ENCODE peak calls at places on chromosome 7, in ten cellular contexts. P is stomach, V is suprapubic skin, A is cardiac fibroblast, L is AG04450, K is AG04449, Z is psoas muscle, R is foreskin fibroblast, I is GM12865, G is tibial artery. C is an unnamed sample.

GRCh38 chr7:12321248-12321647 is 82.4 kb downstream of the VWDE start:
- DNase-seq in I (no peak), L (no peak), V (no peak), K (no peak), G (no peak), Z (no peak), P (no peak), A (no peak), R (no peak), C (peak; percentile 31)

GRCh38 chr7:157875230-157876179 is 538.7 kb downstream of the DNAJB6 start:
- DNase-seq in K (no peak), Z (peak; percentile 59), L (no peak), R (no peak), A (no peak), P (peak; percentile 57), V (no peak), G (no peak), I (no peak), C (no peak)

GRCh38 chr7:74183653-74184450 is 9.7 kb downstream of the EIF4H start:
- DNase-seq in K (no peak), Z (no peak), I (peak; percentile 35), R (no peak), V (no peak), L (no peak), G (no peak), A (no peak), P (no peak), C (no peak)

GRCh38 chr7:134562136-134562535 is 13.2 kb downstream of the AKR1B15 start:
- DNase-seq in G (no peak), Z (no peak), V (no peak), L (no peak), P (no peak), K (peak; percentile 45), R (no peak), I (no peak), A (peak; percentile 54), C (peak; percentile 64)

GRCh38 chr7:84055904-84056615 is 138.5 kb downstream of the SEMA3A start:
- DNase-seq in A (no peak), P (no peak), V (no peak), G (no peak), R (no peak), I (no peak), Z (no peak), L (no peak), K (no peak), C (peak; percentile 36)

GRCh38 chr7:17371656-17372524 is 73.4 kb downstream of the AHR start:
- DNase-seq in Z (no peak), A (peak; percentile 95), I (no peak), G (no peak), K (peak; percentile 95), R (peak; percentile 93), V (no peak), L (peak; percentile 89), P (no peak), C (peak; percentile 96)

GRCh38 chr7:73436031-73436929 is 2.7 kb downstream of the FZD9 start:
- DNase-seq in I (no peak), A (no peak), G (no peak), R (no peak), Z (no peak), L (no peak), K (no peak), V (no peak), P (no peak), C (no peak)

GRCh38 chr7:50721160-50721559 is 61.5 kb downstream of the GRB10 start:
- DNase-seq in G (no peak), P (no peak), K (no peak), L (no peak), R (no peak), V (no peak), A (no peak), Z (no peak), I (no peak), C (no peak)

GRCh38 chr7:81005254-81005653 is 86.4 kb upstream of the SEMA3C start:
- DNase-seq in G (peak; percentile 22), Z (peak; percentile 58), R (no peak), L (no peak), V (no peak), I (no peak), K (no peak), A (no peak), P (no peak), C (peak; percentile 41)

GRCh38 chr7:28349637-28350036 is 62.7 kb upstream of the CREB5 start:
- DNase-seq in P (no peak), V (no peak), I (no peak), L (no peak), Z (no peak), A (no peak), K (no peak), R (no peak), G (no peak), C (no peak)

GRCh38 chr7:27237735-27238334 is 4.8 kb upstream of the EVX1 start:
- DNase-seq in L (no peak), R (peak; percentile 43), A (peak; percentile 19), V (no peak), P (no peak), I (no peak), K (peak; percentile 16), Z (no peak), G (no peak), C (peak; percentile 8)

GRCh38 chr7:71488308-71488707 is 356.4 kb downstream of the GALNT17 start:
- DNase-seq in G (no peak), A (peak; percentile 26), K (no peak), I (no peak), Z (no peak), P (no peak), R (no peak), L (no peak), V (no peak), C (peak; percentile 21)

GRCh38 chr7:94996331-94996730 is 88.9 kb downstream of the PPP1R9A start:
- DNase-seq in V (no peak), L (no peak), Z (no peak), G (no peak), P (no peak), R (no peak), K (no peak), I (no peak), A (no peak), C (no peak)

GRCh38 chr7:75657866-75658265 is 80.9 kb downstream of the HIP1 start:
- DNase-seq in R (no peak), K (no peak), A (no peak), L (no peak), P (no peak), Z (no peak), G (no peak), I (no peak), V (no peak), C (no peak)

GRCh38 chr7:137642467-137642866 is 204.3 kb downstream of the DGKI start:
- DNase-seq in A (no peak), R (peak; percentile 64), L (peak; percentile 6), K (peak; percentile 46), I (no peak), V (no peak), Z (no peak), G (no peak), P (no peak), C (no peak)

GRCh38 chr7:13189712-13190111 is 502.3 kb downstream of the ARL4A start:
- DNase-seq in R (no peak), P (no peak), Z (no peak), A (no peak), I (no peak), G (no peak), K (no peak), L (no peak), V (no peak), C (peak; percentile 29)

GRCh38 chr7:4882169-4882741 is 1.3 kb downstream of the RADIL start:
- DNase-seq in A (peak; percentile 77), L (no peak), G (peak; percentile 86), I (no peak), V (peak; percentile 84), K (no peak), Z (peak; percentile 82), R (peak; percentile 86), P (peak; percentile 30), C (peak; percentile 87)

GRCh38 chr7:28922618-28923331 is 35.4 kb downstream of the TRIL start:
- DNase-seq in P (peak; percentile 74), R (peak; percentile 57), A (peak; percentile 84), K (no peak), G (peak; percentile 66), I (peak; percentile 79), Z (peak; percentile 71), L (peak; percentile 43), V (peak; percentile 72), C (peak; percentile 85)

GRCh38 chr7:158063850-158064610 is 523.6 kb downstream of the PTPRN2 start:
- DNase-seq in G (no peak), K (no peak), Z (no peak), V (no peak), P (no peak), A (no peak), L (no peak), I (no peak), R (no peak), C (no peak)

DNA sequence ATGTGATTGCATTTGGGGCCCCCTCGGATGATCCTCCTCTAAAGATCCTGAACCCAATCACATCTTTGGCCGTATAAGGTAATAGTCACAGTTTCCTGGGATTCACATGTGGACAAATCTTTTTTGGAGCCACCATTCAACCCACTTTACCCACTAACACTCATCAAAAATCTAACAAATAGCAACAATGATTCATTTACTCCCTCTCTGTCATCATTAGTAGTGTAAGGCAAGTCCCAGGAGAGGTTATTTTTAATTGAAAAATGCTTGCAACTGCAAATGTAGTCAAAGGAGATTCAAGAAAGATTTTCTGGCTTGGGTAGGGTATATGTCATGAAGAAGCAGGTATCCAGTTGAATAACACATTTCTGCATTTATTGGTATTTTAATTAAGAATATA is 9.9 kb upstream of the SMKR1 start:
- DNase-seq in Z (no peak), G (no peak), K (no peak), P (no peak), A (no peak), I (no peak), L (no peak), R (no peak), V (no peak), C (no peak)
- H3K4me3 ChIP-seq in Z (no peak overlapping the region), G (no peak overlapping the region), K (no peak overlapping the region), P (no peak overlapping the region), A (no peak overlapping the region), I (no peak overlapping the region), L (no peak overlapping the region), R (no peak overlapping the region), V (no peak overlapping the region), C (no peak overlapping the region)

GRCh38 chr7:7641129-7641663 is 644 bp downstream of the UMAD1 start:
- DNase-seq in P (no peak), Z (no peak), L (no peak), K (no peak), R (peak; percentile 1), I (no peak), A (peak; percentile 18), G (no peak), V (no peak), C (peak; percentile 44)
- TF ChIP-seq CTCF in P (no peak), Z (no peak), L (peak; percentile 20), K (no peak), R (no peak), I (no peak), A (no peak), G (no peak), V (no peak), C (no peak)

GRCh38 chr7:100893910-100894763 is 1.6 kb downstream of the ACHE start:
- DNase-seq in P (no peak), Z (no peak), A (no peak), K (no peak), I (no peak), R (no peak), G (no peak), V (no peak), L (no peak), C (no peak)
- H3K4me3 ChIP-seq in P (no peak overlapping the region), Z (peak overlapping the region; percentile 79), A (no peak overlapping the region), K (no peak overlapping the region), I (peak overlapping the region; percentile 55), R (no peak overlapping the region), G (no peak overlapping the region), V (peak overlapping the region; percentile 49), L (no peak overlapping the region), C (no peak overlapping the region)

GRCh38 chr7:90225181-90225580 is 13.6 kb downstream of the STEAP2 start:
- DNase-seq in G (no peak), V (no peak), K (no peak), A (no peak), I (no peak), Z (no peak), P (no peak), R (no peak), L (no peak), C (no peak)
- TF ChIP-seq CTCF in G (no peak), V (no peak), K (no peak), A (no peak), I (no peak), Z (no peak), P (no peak), R (no peak), L (no peak), C (no peak)